ENCODE peak calls at places on chromosomes 13 and 19, in nine cellular contexts. N is mucosa of descending colon, O is GM12878, C is AG04449, D is bronchial epithelial cell, M is fibroblast of the aortic adventitia, P is BE2C, T is GM12864, L is ovary. S is an unnamed sample.
A peak's percentile ranks its signal among the peaks of the same experiment; 100 is the strongest.

GRCh38 chr13:40613192-40613818 is 53.1 kb downstream of the FOXO1 start:
- DNase-seq in O (peak; percentile 64), C (no peak), P (no peak), T (peak; percentile 53), L (no peak), N (no peak), M (no peak), D (no peak), S (no peak)

GRCh38 chr19:38932425-38933179 is 1.9 kb downstream of the MRPS12 start:
- DNase-seq in L (peak; percentile 50), T (peak; percentile 31), M (peak; percentile 44), C (no peak), N (peak; percentile 63), P (peak; percentile 56), O (no peak), D (peak; percentile 31), S (no peak)

GRCh38 chr13:100537486-100537885 is 51.1 kb downstream of the GGACT start:
- DNase-seq in L (no peak), P (no peak), O (no peak), C (no peak), N (no peak), D (no peak), M (no peak), T (no peak), S (no peak)

GRCh38 chr13:74990992-74991391 is 491.0 kb downstream of the TBC1D4 start:
- DNase-seq in D (no peak), N (no peak), T (no peak), C (no peak), L (no peak), M (no peak), P (no peak), O (no peak), S (no peak)

GRCh38 chr13:79445968-79446645 is 34.8 kb upstream of the NDFIP2 start:
- DNase-seq in M (no peak), O (no peak), N (no peak), T (no peak), C (no peak), D (no peak), L (no peak), P (no peak), S (no peak)

GRCh38 chr13:100543872-100544602 is 44.6 kb downstream of the GGACT start:
- DNase-seq in M (no peak), N (no peak), O (no peak), P (no peak), C (no peak), L (no peak), D (no peak), T (no peak), S (no peak)

GRCh38 chr19:17703823-17704463 is 15.3 kb upstream of the MAP1S start:
- DNase-seq in M (peak; percentile 45), D (peak; percentile 15), C (no peak), N (no peak), L (no peak), P (peak; percentile 65), O (no peak), T (no peak), S (no peak)

GRCh38 chr19:16435238-16435911 is 36.4 kb downstream of the EPS15L1 start:
- DNase-seq in O (no peak), T (no peak), P (no peak), L (peak; percentile 79), D (no peak), M (peak; percentile 97), N (no peak), C (peak; percentile 84), S (peak; percentile 76)

GRCh38 chr19:27709496-27709895 is 1503.5 kb downstream of the UQCRFS1 start:
- DNase-seq in T (no peak), N (no peak), M (no peak), D (no peak), P (peak; percentile 71), C (no peak), O (no peak), L (no peak), S (no peak)

GRCh38 chr19:3459322-3459881 is 20.9 kb downstream of the SMIM24 start:
- DNase-seq in M (peak; percentile 94), D (no peak), C (peak; percentile 40), N (peak; percentile 72), P (no peak), T (no peak), L (peak; percentile 95), O (no peak), S (peak; percentile 93)

GRCh38 chr13:86714495-86714894 is 915.3 kb upstream of the SLITRK6 start:
- DNase-seq in L (no peak), O (no peak), M (no peak), P (no peak), T (no peak), D (no peak), N (no peak), C (no peak), S (no peak)

GRCh38 chr19:23305555-23305954 is 55.4 kb upstream of the ZNF724 start:
- DNase-seq in P (no peak), O (no peak), D (no peak), L (no peak), C (no peak), N (no peak), M (no peak), T (no peak), S (no peak)

GRCh38 chr13:108927615-108928014 is 298.2 kb downstream of the MYO16 start:
- DNase-seq in C (no peak), O (no peak), L (no peak), M (no peak), D (no peak), T (no peak), N (no peak), P (no peak), S (no peak)

DNA sequence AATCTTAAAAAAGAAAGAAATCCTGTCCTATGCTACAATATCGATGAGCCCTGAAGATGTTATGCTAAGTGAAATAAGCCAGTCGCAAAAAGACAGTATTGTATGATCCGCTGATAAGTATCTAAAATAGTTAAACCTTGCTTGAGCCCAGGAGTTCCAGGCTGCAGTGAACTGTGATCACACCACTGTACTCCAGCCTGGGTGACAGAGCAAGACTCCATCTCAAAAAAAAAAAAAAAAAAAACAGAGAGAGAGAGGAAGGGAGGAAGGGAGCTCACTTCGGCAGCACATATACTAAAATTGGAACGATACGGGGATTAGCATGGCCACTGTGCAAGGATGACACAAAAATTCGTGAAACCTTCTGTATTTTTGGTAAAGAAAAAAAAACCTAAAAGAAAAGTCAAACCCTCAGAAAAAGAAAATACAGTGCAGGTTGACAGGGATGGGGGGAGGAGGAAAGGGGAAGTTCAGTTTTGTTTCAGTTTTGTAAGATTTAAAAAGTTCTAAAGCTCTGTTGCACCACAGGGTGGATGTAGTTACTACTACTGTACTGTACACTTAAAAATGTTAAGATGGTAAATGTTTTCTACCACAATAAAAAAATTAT is 8.4 kb downstream of the CLASRP start:
- DNase-seq in O (peak; percentile 34), P (no peak), D (no peak), L (no peak), N (no peak), T (no peak), C (no peak), M (no peak), S (no peak)
- H3K4me3 ChIP-seq in O (peak overlapping the region; percentile 48), P (no peak overlapping the region), D (no peak overlapping the region), L (no peak overlapping the region), N (no peak overlapping the region), T (peak overlapping the region; percentile 28), C (no peak overlapping the region), M (no peak overlapping the region), S (no peak overlapping the region)

DNA sequence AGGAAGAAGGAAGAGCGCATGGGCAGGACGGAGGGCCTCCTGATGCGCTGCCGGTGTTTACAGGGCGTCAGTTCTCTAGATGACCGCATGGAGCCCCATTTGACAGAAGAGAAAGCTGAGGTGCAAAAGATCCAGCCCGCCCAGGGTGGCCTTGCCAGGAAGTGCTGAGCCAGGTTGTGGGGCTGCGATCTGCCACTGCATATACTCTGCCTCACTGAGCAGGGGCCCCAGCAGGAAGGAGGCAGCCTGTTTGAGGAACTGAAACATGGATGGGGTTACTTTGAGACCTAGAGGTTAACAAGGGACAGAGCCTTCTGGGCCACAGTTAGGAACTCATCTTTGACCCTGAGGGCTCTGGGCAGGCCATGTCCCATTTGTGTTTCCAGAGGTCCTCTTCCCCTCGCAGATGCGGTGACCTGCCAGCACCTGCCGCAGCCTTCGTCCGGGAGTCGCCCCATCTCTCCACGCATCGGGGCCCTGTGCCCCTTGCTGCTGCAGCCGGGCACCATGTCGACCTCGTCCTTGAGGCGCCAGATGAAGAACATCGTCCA is 3.2 kb downstream of the EPN1 start:
- DNase-seq in L (no peak), M (no peak), T (peak; percentile 94), O (peak; percentile 88), C (no peak), P (peak; percentile 5), D (no peak), N (peak; percentile 85), S (no peak)
- TF ChIP-seq CTCF in L (no peak), M (no peak), T (peak; percentile 56), O (peak; percentile 50), C (no peak), P (no peak), D (no peak), N (no peak), S (no peak)

GRCh38 chr19:13885826-13886365 is 9.0 kb downstream of the NANOS3 start:
- DNase-seq in C (no peak), N (no peak), P (no peak), O (no peak), D (no peak), L (no peak), T (no peak), M (no peak), S (no peak)

GRCh38 chr19:13884726-13885591 is 8.0 kb downstream of the NANOS3 start:
- DNase-seq in C (no peak), P (peak; percentile 47), L (no peak), T (no peak), O (no peak), M (no peak), D (no peak), N (peak; percentile 86), S (no peak)

GRCh38 chr19:13888281-13888680 is 11.3 kb downstream of the NANOS3 start:
- DNase-seq in N (peak; percentile 87), M (no peak), L (no peak), T (no peak), O (no peak), P (no peak), D (no peak), C (no peak), S (no peak)

GRCh38 chr19:13887529-13887928 is 10.6 kb downstream of the NANOS3 start:
- DNase-seq in M (peak; percentile 45), C (no peak), D (peak; percentile 69), L (no peak), P (no peak), O (no peak), T (no peak), N (no peak), S (no peak)

DNA sequence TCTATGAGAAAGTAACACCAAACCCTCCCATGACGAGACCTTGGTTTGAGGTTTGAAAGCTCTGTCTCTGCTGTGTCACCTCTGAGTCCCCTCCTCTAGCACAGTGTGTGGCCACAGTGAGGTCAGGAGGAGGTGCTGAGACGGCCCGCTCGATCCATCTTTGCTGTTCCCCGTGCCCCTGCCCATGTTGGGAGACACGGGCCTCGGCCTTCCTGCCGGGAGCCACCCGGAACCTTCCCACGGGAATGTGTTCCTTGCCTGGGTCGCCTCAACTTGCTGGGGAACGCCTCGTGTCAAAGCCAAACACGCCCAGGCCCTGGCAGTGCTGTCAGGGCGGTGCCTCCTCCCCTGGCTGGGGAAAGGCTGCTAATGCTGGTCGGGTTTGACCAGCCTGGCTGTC is 10.1 kb downstream of the NANOS3 start:
- DNase-seq in N (peak; percentile 86), T (no peak), C (no peak), P (no peak), D (no peak), L (no peak), O (no peak), M (no peak), S (no peak)
- H3K4me3 ChIP-seq in N (no peak overlapping the region), T (no peak overlapping the region), C (no peak overlapping the region), P (no peak overlapping the region), D (no peak overlapping the region), L (no peak overlapping the region), O (no peak overlapping the region), M (no peak overlapping the region), S (no peak overlapping the region)

GRCh38 chr19:58575183-58576041 is 2.3 kb upstream of the MZF1 start:
- DNase-seq in C (no peak), M (peak; percentile 90), L (peak; percentile 95), P (peak; percentile 91), D (peak; percentile 82), N (peak; percentile 93), T (peak; percentile 68), O (peak; percentile 58), S (no peak)
- TF ChIP-seq CTCF in C (no peak), M (peak; percentile 21), L (peak; percentile 42), P (no peak), D (peak; percentile 17), N (no peak), T (no peak), O (no peak), S (no peak)